ENCODE peak calls at places on chromosome 17, in five cellular contexts. One of them, this sample, is unnamed.

GRCh38 chr17:62774338-62774737 is 33.8 kb downstream of the MARCHF10 start:
- DNase-seq in sigmoid colon: no peak
- DNase-seq in testis: no peak
- DNase-seq in transverse colon: no peak
- DNase-seq in GM12878: no peak
- DNase-seq in this sample: no peak

GRCh38 chr17:12357600-12357999 is 308.1 kb upstream of the MYOCD start:
- DNase-seq in sigmoid colon: no peak
- DNase-seq in testis: no peak
- DNase-seq in transverse colon: no peak
- DNase-seq in GM12878: no peak
- DNase-seq in this sample: no peak

GRCh38 chr17:79081571-79082276 is 7.1 kb downstream of the ENGASE start:
- DNase-seq in sigmoid colon: no peak
- DNase-seq in testis: no peak
- DNase-seq in transverse colon: no peak
- DNase-seq in GM12878: no peak
- DNase-seq in this sample: no peak

GRCh38 chr17:66952681-66953638 is 11.5 kb upstream of the CACNG4 start:
- DNase-seq in sigmoid colon: no peak
- DNase-seq in testis: no peak
- DNase-seq in transverse colon: no peak
- DNase-seq in GM12878: no peak
- DNase-seq in this sample: no peak

GRCh38 chr17:35748323-35748960 is 4.6 kb downstream of the GAS2L2 start:
- DNase-seq in sigmoid colon: no peak
- DNase-seq in testis: peak; percentile 66
- DNase-seq in transverse colon: no peak
- DNase-seq in GM12878: no peak
- DNase-seq in this sample: no peak

GRCh38 chr17:5044630-5045029 is 9.4 kb upstream of the SLC52A1 start:
- DNase-seq in sigmoid colon: no peak
- DNase-seq in testis: no peak
- DNase-seq in transverse colon: no peak
- DNase-seq in GM12878: no peak
- DNase-seq in this sample: no peak

GRCh38 chr17:44464037-44464436 is 39.2 kb downstream of the GPATCH8 start:
- DNase-seq in sigmoid colon: no peak
- DNase-seq in testis: no peak
- DNase-seq in transverse colon: no peak
- DNase-seq in GM12878: no peak
- DNase-seq in this sample: no peak

GRCh38 chr17:72587773-72588511 is 467.1 kb downstream of the SOX9 start:
- DNase-seq in sigmoid colon: no peak
- DNase-seq in testis: no peak
- DNase-seq in transverse colon: peak; percentile 49
- DNase-seq in GM12878: no peak
- DNase-seq in this sample: peak; percentile 56

DNA sequence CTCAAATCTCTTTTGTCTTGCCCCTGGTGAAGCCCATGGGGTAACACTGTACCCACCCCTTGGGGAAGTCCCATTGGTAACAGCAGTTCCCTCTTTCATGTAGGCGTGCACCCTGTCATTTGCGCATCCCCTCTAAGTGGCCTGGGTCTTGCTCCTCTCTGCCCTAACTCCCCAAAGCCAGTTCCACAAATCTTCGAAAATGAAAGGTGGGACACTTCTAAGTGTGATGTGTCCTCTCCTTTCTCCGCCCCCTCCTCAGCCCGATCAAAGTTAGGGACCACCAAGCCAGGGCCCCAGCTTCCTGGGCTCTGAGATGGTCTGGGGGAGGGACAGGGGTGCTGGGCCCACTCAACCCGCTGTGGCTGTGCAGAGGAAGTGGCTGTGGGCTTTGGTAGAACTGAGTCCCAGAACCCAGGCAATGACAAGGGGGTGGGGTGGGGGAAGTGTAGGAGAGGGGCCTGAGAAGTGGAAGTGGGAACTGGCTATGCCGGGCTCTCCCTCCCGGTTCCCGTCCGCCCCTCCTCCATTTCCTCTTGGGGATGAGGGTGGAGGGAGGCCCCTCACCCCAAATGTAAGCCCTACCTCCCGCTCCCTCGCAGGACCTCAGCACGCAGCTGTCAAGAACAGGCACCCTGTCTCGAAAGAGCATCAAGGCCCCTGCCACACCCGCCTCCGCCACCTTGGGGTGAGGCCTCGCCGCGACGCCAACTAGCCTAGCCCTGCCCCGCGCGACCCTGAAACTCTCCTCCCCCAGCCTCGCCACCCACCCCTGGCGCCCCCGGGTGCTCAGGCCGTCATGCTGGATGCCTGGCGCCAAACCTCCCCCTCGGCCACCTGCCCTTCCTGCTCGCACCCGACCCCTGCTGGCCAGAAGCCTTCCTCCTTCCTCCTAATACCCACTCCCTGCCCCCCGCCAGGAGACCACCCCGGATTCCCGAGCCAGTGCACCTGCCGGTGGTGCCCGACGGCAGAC is 8.7 kb downstream of the ABI3 start:
- DNase-seq in sigmoid colon: no peak
- DNase-seq in testis: no peak
- DNase-seq in transverse colon: peak; percentile 56
- DNase-seq in GM12878: peak; percentile 76
- DNase-seq in this sample: peak; percentile 86
- TF ChIP-seq CTCF in sigmoid colon: no peak
- TF ChIP-seq CTCF in testis: no peak
- TF ChIP-seq CTCF in transverse colon: no peak
- TF ChIP-seq CTCF in GM12878: peak; percentile 45
- TF ChIP-seq CTCF in this sample: peak; percentile 33

GRCh38 chr17:82058230-82058854 is 6.6 kb downstream of the GPS1 start:
- DNase-seq in sigmoid colon: no peak
- DNase-seq in testis: no peak
- DNase-seq in transverse colon: no peak
- DNase-seq in GM12878: no peak
- DNase-seq in this sample: no peak

GRCh38 chr17:82059272-82060000 is 6.2 kb downstream of the DUS1L start:
- DNase-seq in sigmoid colon: no peak
- DNase-seq in testis: no peak
- DNase-seq in transverse colon: no peak
- DNase-seq in GM12878: no peak
- DNase-seq in this sample: no peak

GRCh38 chr17:82060001-82060380 is 5.6 kb downstream of the DUS1L start:
- DNase-seq in sigmoid colon: no peak
- DNase-seq in testis: no peak
- DNase-seq in transverse colon: no peak
- DNase-seq in GM12878: no peak
- DNase-seq in this sample: no peak

GRCh38 chr17:82060614-82061013 is 5.0 kb downstream of the DUS1L start:
- DNase-seq in sigmoid colon: no peak
- DNase-seq in testis: no peak
- DNase-seq in transverse colon: no peak
- DNase-seq in GM12878: no peak
- DNase-seq in this sample: no peak

DNA sequence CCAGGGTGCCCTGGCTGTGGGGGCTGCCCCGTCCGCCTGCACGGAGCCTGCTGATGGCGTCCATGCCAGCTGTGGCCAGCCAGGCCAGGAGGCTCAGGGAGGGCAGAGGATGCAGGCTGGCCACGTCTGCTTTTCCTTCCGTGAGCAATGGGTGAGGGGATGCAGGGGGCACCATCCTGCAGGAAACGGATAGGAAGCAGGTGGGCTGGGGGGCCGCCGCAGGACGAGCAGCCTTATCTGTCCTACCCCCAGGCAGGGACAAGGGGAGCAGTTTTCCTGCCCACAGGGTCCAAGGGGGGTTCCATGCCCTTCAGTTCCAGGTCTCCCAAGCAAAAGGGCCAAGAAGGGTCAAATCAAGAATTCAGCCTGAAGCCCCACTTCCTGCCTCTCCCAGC is 6.8 kb downstream of the DUS1L start:
- DNase-seq in sigmoid colon: no peak
- DNase-seq in testis: no peak
- DNase-seq in transverse colon: no peak
- DNase-seq in GM12878: no peak
- DNase-seq in this sample: no peak
- TF ChIP-seq POLR2A in sigmoid colon: no peak
- TF ChIP-seq POLR2A in testis: no peak
- TF ChIP-seq POLR2A in transverse colon: no peak
- TF ChIP-seq POLR2A in GM12878: peak; percentile 51
- TF ChIP-seq POLR2A in this sample: no peak

GRCh38 chr17:27306276-27306820 is 12.4 kb downstream of the WSB1 start:
- DNase-seq in sigmoid colon: no peak
- DNase-seq in testis: no peak
- DNase-seq in transverse colon: no peak
- DNase-seq in GM12878: no peak
- DNase-seq in this sample: no peak
- TF ChIP-seq CTCF in sigmoid colon: no peak
- TF ChIP-seq CTCF in testis: no peak
- TF ChIP-seq CTCF in transverse colon: no peak
- TF ChIP-seq CTCF in GM12878: no peak
- TF ChIP-seq CTCF in this sample: no peak

GRCh38 chr17:75877752-75878173 is 618 bp downstream of the TRIM47 start:
- DNase-seq in sigmoid colon: peak; percentile 88
- DNase-seq in testis: peak; percentile 54
- DNase-seq in transverse colon: peak; percentile 88
- DNase-seq in GM12878: no peak
- DNase-seq in this sample: peak; percentile 91

GRCh38 chr17:75876938-75877751 is 1.2 kb downstream of the TRIM47 start:
- DNase-seq in sigmoid colon: peak; percentile 98
- DNase-seq in testis: peak; percentile 94
- DNase-seq in transverse colon: peak; percentile 88
- DNase-seq in GM12878: no peak
- DNase-seq in this sample: peak; percentile 56

GRCh38 chr17:75875940-75876189 is 2.5 kb downstream of the TRIM47 start:
- DNase-seq in sigmoid colon: peak; percentile 89
- DNase-seq in testis: peak; percentile 63
- DNase-seq in transverse colon: no peak
- DNase-seq in GM12878: no peak
- DNase-seq in this sample: no peak

GRCh38 chr17:75875182-75875939 is 3.0 kb downstream of the TRIM47 start:
- DNase-seq in sigmoid colon: peak; percentile 88
- DNase-seq in testis: peak; percentile 64
- DNase-seq in transverse colon: peak; percentile 59
- DNase-seq in GM12878: no peak
- DNase-seq in this sample: no peak

GRCh38 chr17:75876190-75876937 is 2.0 kb downstream of the TRIM47 start:
- DNase-seq in sigmoid colon: peak; percentile 77
- DNase-seq in testis: no peak
- DNase-seq in transverse colon: peak; percentile 86
- DNase-seq in GM12878: no peak
- DNase-seq in this sample: peak; percentile 81
- TF ChIP-seq POLR2A in sigmoid colon: peak; percentile 24
- TF ChIP-seq POLR2A in testis: no peak
- TF ChIP-seq POLR2A in transverse colon: peak; percentile 53
- TF ChIP-seq POLR2A in GM12878: peak; percentile 57
- TF ChIP-seq POLR2A in this sample: peak; percentile 52

GRCh38 chr17:19812407-19812806 is 55.3 kb downstream of the ULK2 start:
- DNase-seq in sigmoid colon: no peak
- DNase-seq in testis: no peak
- DNase-seq in transverse colon: no peak
- DNase-seq in GM12878: no peak
- DNase-seq in this sample: no peak
- TF ChIP-seq CTCF in sigmoid colon: no peak
- TF ChIP-seq CTCF in testis: no peak
- TF ChIP-seq CTCF in transverse colon: no peak
- TF ChIP-seq CTCF in GM12878: peak; percentile 19
- TF ChIP-seq CTCF in this sample: no peak

DNA sequence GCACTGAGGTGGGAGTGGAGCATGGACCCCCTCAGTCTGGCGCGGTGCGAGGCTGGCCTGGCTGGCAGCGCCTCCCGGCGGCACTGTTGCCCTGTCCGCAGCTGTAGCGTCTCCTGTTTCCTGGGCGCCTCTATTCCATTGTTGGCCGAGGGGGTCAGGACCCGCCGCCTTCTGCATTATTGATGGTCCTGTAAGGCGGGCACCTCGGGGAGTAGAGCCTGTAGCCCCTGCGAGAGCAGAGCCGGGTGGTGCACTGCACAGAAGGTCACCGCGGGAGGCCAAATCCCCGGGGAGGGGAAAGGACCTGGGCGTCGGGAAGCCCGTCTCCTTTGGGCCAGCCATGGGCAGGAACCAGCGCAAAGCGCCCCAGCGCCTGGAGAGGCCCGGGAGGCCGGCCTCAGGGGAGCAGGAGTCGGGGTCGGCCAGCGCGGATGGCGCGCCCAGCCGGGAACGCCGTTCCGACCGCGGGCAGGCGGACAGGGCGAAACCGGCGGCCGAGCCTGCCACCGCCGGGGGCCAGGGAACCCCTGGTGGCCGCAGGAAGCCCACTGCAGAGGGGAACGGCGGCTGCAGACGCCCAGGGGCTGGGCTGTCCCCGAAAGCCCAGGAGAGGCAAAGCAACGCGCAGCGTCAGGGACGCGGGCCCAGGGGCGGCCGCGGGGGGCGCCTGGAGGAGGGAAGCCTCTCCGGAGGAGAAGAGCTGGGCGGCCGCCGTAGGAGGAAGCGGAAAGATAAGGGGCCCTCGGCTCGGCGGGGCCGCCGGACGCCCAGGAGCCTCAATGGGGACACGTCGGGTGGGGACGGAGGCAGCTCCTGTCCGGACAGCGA is at the start of gene MYO15B:
- DNase-seq in sigmoid colon: peak; percentile 72
- DNase-seq in testis: peak; percentile 66
- DNase-seq in transverse colon: peak; percentile 71
- DNase-seq in GM12878: no peak
- DNase-seq in this sample: peak; percentile 58
- TF ChIP-seq POLR2A in sigmoid colon: no peak
- TF ChIP-seq POLR2A in testis: no peak
- TF ChIP-seq POLR2A in transverse colon: no peak
- TF ChIP-seq POLR2A in GM12878: peak; percentile 44
- TF ChIP-seq POLR2A in this sample: no peak

DNA sequence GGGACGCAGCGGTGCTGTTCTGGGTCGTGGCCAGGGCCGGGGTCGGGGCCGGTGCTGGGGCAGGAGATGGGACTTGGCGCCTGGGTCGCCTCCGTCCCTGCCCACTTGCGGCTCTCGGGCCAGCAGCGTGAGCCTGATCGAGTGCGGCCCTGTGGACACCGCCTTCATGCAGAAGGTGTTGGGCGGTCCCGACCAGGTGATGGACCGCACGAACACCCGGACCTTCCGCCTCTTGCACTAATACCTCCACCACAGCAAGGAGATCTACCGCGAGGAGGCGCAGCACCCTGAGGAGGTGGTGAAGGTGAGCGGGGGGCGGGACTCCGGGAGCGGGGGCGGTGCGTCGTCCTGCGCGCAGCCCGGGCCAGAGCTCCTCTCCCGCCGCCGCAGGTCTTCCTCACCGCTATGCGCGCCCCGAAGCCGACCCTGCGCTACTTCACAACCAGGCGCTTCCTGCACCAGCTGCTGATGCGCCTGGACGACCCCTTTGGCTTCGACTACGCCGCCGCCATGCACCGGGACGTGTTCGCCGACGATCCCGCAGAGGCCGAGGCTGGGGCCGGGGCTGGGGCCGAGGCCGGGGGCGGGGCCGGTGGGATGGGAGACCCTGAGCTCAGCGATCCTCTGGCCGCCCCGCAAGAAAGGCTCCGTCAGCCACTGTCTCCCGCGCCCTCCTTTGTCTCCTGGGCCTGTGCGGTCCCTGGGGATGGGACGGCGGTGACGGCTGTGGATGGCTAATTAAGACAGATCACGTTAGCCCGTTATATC is 4.5 kb upstream of the HSD17B1 start:
- DNase-seq in sigmoid colon: no peak
- DNase-seq in testis: no peak
- DNase-seq in transverse colon: peak; percentile 93
- DNase-seq in GM12878: no peak
- DNase-seq in this sample: peak; percentile 96
- TF ChIP-seq CTCF in sigmoid colon: no peak
- TF ChIP-seq CTCF in testis: no peak
- TF ChIP-seq CTCF in transverse colon: peak; percentile 53
- TF ChIP-seq CTCF in GM12878: peak; percentile 71
- TF ChIP-seq CTCF in this sample: peak; percentile 61

This sample was measured in Peyer's patch.